ENCODE peak calls at places on chromosomes 2 and 18, in seven cellular contexts. One of them, this sample, is unnamed.

GRCh38 chr2:114929225-114929624 is 486.8 kb downstream of the DPP10 start:
- DNase-seq in AG04449: no peak
- DNase-seq in natural killer cell: no peak
- DNase-seq in CD8-positive, alpha-beta T cell: no peak
- DNase-seq in lower lobe of right lung: no peak
- DNase-seq in AG09309: no peak
- DNase-seq in HFFc6: no peak
- DNase-seq in this sample: no peak

GRCh38 chr18:3596324-3597158 is 146.6 kb downstream of the TGIF1 start:
- DNase-seq in AG04449: no peak
- DNase-seq in natural killer cell: peak
- DNase-seq in CD8-positive, alpha-beta T cell: no peak
- DNase-seq in lower lobe of right lung: peak
- DNase-seq in AG09309: no peak
- DNase-seq in HFFc6: no peak
- DNase-seq in this sample: no peak

GRCh38 chr18:28062446-28062845 is 114.5 kb downstream of the CDH2 start:
- DNase-seq in AG04449: no peak
- DNase-seq in natural killer cell: no peak
- DNase-seq in CD8-positive, alpha-beta T cell: no peak
- DNase-seq in lower lobe of right lung: no peak
- DNase-seq in AG09309: peak
- DNase-seq in HFFc6: no peak
- DNase-seq in this sample: no peak

GRCh38 chr2:69223759-69224494 is 163.1 kb downstream of the GFPT1 start:
- DNase-seq in AG04449: no peak
- DNase-seq in natural killer cell: no peak
- DNase-seq in CD8-positive, alpha-beta T cell: no peak
- DNase-seq in lower lobe of right lung: no peak
- DNase-seq in AG09309: no peak
- DNase-seq in HFFc6: no peak
- DNase-seq in this sample: no peak

GRCh38 chr2:207682557-207682956 is 28.9 kb upstream of the CCNYL1 start:
- DNase-seq in AG04449: no peak
- DNase-seq in natural killer cell: no peak
- DNase-seq in CD8-positive, alpha-beta T cell: no peak
- DNase-seq in lower lobe of right lung: no peak
- DNase-seq in AG09309: no peak
- DNase-seq in HFFc6: no peak
- DNase-seq in this sample: no peak

GRCh38 chr2:26649322-26649721 is 8.2 kb upstream of the CIB4 start:
- DNase-seq in AG04449: no peak
- DNase-seq in natural killer cell: no peak
- DNase-seq in CD8-positive, alpha-beta T cell: no peak
- DNase-seq in lower lobe of right lung: no peak
- DNase-seq in AG09309: peak
- DNase-seq in HFFc6: no peak
- DNase-seq in this sample: no peak

GRCh38 chr2:101697794-101698418 is 399 bp downstream of the MAP4K4 start:
- DNase-seq in AG04449: no peak
- DNase-seq in natural killer cell: peak
- DNase-seq in CD8-positive, alpha-beta T cell: peak
- DNase-seq in lower lobe of right lung: no peak
- DNase-seq in AG09309: no peak
- DNase-seq in HFFc6: no peak
- DNase-seq in this sample: no peak

GRCh38 chr2:30206461-30207430 is 24.6 kb upstream of the LBH start:
- DNase-seq in AG04449: no peak
- DNase-seq in natural killer cell: no peak
- DNase-seq in CD8-positive, alpha-beta T cell: no peak
- DNase-seq in lower lobe of right lung: no peak
- DNase-seq in AG09309: no peak
- DNase-seq in HFFc6: no peak
- DNase-seq in this sample: no peak

GRCh38 chr18:79502785-79503184 is 107.1 kb downstream of the NFATC1 start:
- DNase-seq in AG04449: no peak
- DNase-seq in natural killer cell: no peak
- DNase-seq in CD8-positive, alpha-beta T cell: no peak
- DNase-seq in lower lobe of right lung: no peak
- DNase-seq in AG09309: no peak
- DNase-seq in HFFc6: no peak
- DNase-seq in this sample: no peak

GRCh38 chr2:84919885-84920580 is 14.6 kb downstream of the TMSB10 start:
- DNase-seq in AG04449: peak
- DNase-seq in natural killer cell: no peak
- DNase-seq in CD8-positive, alpha-beta T cell: peak
- DNase-seq in lower lobe of right lung: no peak
- DNase-seq in AG09309: peak
- DNase-seq in HFFc6: peak
- DNase-seq in this sample: peak

GRCh38 chr2:28688784-28689183 is 62.8 kb upstream of the PPP1CB start:
- DNase-seq in AG04449: no peak
- DNase-seq in natural killer cell: no peak
- DNase-seq in CD8-positive, alpha-beta T cell: no peak
- DNase-seq in lower lobe of right lung: no peak
- DNase-seq in AG09309: no peak
- DNase-seq in HFFc6: no peak
- DNase-seq in this sample: no peak

GRCh38 chr18:44819944-44820510 is 139.3 kb downstream of the SETBP1 start:
- DNase-seq in AG04449: no peak
- DNase-seq in natural killer cell: no peak
- DNase-seq in CD8-positive, alpha-beta T cell: no peak
- DNase-seq in lower lobe of right lung: no peak
- DNase-seq in AG09309: no peak
- DNase-seq in HFFc6: no peak
- DNase-seq in this sample: no peak

GRCh38 chr2:88350641-88351601 is 101.6 kb downstream of the FOXI3 start:
- DNase-seq in AG04449: no peak
- DNase-seq in natural killer cell: peak
- DNase-seq in CD8-positive, alpha-beta T cell: peak
- DNase-seq in lower lobe of right lung: peak
- DNase-seq in AG09309: no peak
- DNase-seq in HFFc6: peak
- DNase-seq in this sample: no peak

GRCh38 chr2:168780671-168781071 is 21.8 kb upstream of the NOSTRIN start:
- DNase-seq in AG04449: no peak
- DNase-seq in natural killer cell: no peak
- DNase-seq in CD8-positive, alpha-beta T cell: no peak
- DNase-seq in lower lobe of right lung: no peak
- DNase-seq in AG09309: no peak
- DNase-seq in HFFc6: no peak
- DNase-seq in this sample: no peak

GRCh38 chr2:200352631-200353030 is 46.1 kb downstream of the SPATS2L start:
- DNase-seq in AG04449: no peak
- DNase-seq in natural killer cell: no peak
- DNase-seq in CD8-positive, alpha-beta T cell: no peak
- DNase-seq in lower lobe of right lung: no peak
- DNase-seq in AG09309: no peak
- DNase-seq in HFFc6: peak
- DNase-seq in this sample: no peak

GRCh38 chr2:189751080-189751658 is 11.4 kb downstream of the OSGEPL1 start:
- DNase-seq in AG04449: no peak
- DNase-seq in natural killer cell: no peak
- DNase-seq in CD8-positive, alpha-beta T cell: peak
- DNase-seq in lower lobe of right lung: no peak
- DNase-seq in AG09309: no peak
- DNase-seq in HFFc6: peak
- DNase-seq in this sample: no peak

GRCh38 chr2:227118353-227118752 is 45.7 kb downstream of the COL4A4 start:
- DNase-seq in AG04449: no peak
- DNase-seq in natural killer cell: no peak
- DNase-seq in CD8-positive, alpha-beta T cell: no peak
- DNase-seq in lower lobe of right lung: no peak
- DNase-seq in AG09309: no peak
- DNase-seq in HFFc6: no peak
- DNase-seq in this sample: no peak

GRCh38 chr2:105177008-105177407 is 64.5 kb upstream of the GPR45 start:
- DNase-seq in AG04449: no peak
- DNase-seq in natural killer cell: no peak
- DNase-seq in CD8-positive, alpha-beta T cell: no peak
- DNase-seq in lower lobe of right lung: no peak
- DNase-seq in AG09309: no peak
- DNase-seq in HFFc6: no peak
- DNase-seq in this sample: no peak

GRCh38 chr2:105181282-105181681 is 60.3 kb upstream of the GPR45 start:
- DNase-seq in AG04449: no peak
- DNase-seq in natural killer cell: no peak
- DNase-seq in CD8-positive, alpha-beta T cell: no peak
- DNase-seq in lower lobe of right lung: no peak
- DNase-seq in AG09309: no peak
- DNase-seq in HFFc6: no peak
- DNase-seq in this sample: no peak

GRCh38 chr2:105180491-105180972 is 61.0 kb upstream of the GPR45 start:
- DNase-seq in AG04449: no peak
- DNase-seq in natural killer cell: no peak
- DNase-seq in CD8-positive, alpha-beta T cell: no peak
- DNase-seq in lower lobe of right lung: no peak
- DNase-seq in AG09309: no peak
- DNase-seq in HFFc6: no peak
- DNase-seq in this sample: no peak

GRCh38 chr2:105177546-105178254 is 63.8 kb upstream of the GPR45 start:
- DNase-seq in AG04449: no peak
- DNase-seq in natural killer cell: no peak
- DNase-seq in CD8-positive, alpha-beta T cell: no peak
- DNase-seq in lower lobe of right lung: no peak
- DNase-seq in AG09309: no peak
- DNase-seq in HFFc6: no peak
- DNase-seq in this sample: no peak

GRCh38 chr2:105179469-105180372 is 61.8 kb upstream of the GPR45 start:
- DNase-seq in AG04449: no peak
- DNase-seq in natural killer cell: no peak
- DNase-seq in CD8-positive, alpha-beta T cell: no peak
- DNase-seq in lower lobe of right lung: peak
- DNase-seq in AG09309: peak
- DNase-seq in HFFc6: peak
- DNase-seq in this sample: peak
- TF ChIP-seq CTCF in AG04449: peak
- TF ChIP-seq CTCF in natural killer cell: no peak
- TF ChIP-seq CTCF in CD8-positive, alpha-beta T cell: no peak
- TF ChIP-seq CTCF in lower lobe of right lung: peak
- TF ChIP-seq CTCF in AG09309: peak
- TF ChIP-seq CTCF in HFFc6: peak
- TF ChIP-seq CTCF in this sample: peak

GRCh38 chr2:167334343-167334742 is 446.1 kb downstream of the XIRP2 start:
- DNase-seq in AG04449: no peak
- DNase-seq in natural killer cell: no peak
- DNase-seq in CD8-positive, alpha-beta T cell: no peak
- DNase-seq in lower lobe of right lung: no peak
- DNase-seq in AG09309: no peak
- DNase-seq in HFFc6: no peak
- DNase-seq in this sample: no peak

GRCh38 chr2:167333245-167333644 is 445.0 kb downstream of the XIRP2 start:
- DNase-seq in AG04449: no peak
- DNase-seq in natural killer cell: no peak
- DNase-seq in CD8-positive, alpha-beta T cell: no peak
- DNase-seq in lower lobe of right lung: no peak
- DNase-seq in AG09309: no peak
- DNase-seq in HFFc6: no peak
- DNase-seq in this sample: no peak

GRCh38 chr2:167332358-167332757 is 444.1 kb downstream of the XIRP2 start:
- DNase-seq in AG04449: no peak
- DNase-seq in natural killer cell: no peak
- DNase-seq in CD8-positive, alpha-beta T cell: no peak
- DNase-seq in lower lobe of right lung: no peak
- DNase-seq in AG09309: no peak
- DNase-seq in HFFc6: no peak
- DNase-seq in this sample: no peak

GRCh38 chr2:167335627-167336026 is 447.3 kb downstream of the XIRP2 start:
- DNase-seq in AG04449: no peak
- DNase-seq in natural killer cell: no peak
- DNase-seq in CD8-positive, alpha-beta T cell: no peak
- DNase-seq in lower lobe of right lung: no peak
- DNase-seq in AG09309: no peak
- DNase-seq in HFFc6: no peak
- DNase-seq in this sample: no peak

GRCh38 chr2:167331636-167332232 is 443.5 kb downstream of the XIRP2 start:
- DNase-seq in AG04449: no peak
- DNase-seq in natural killer cell: no peak
- DNase-seq in CD8-positive, alpha-beta T cell: no peak
- DNase-seq in lower lobe of right lung: no peak
- DNase-seq in AG09309: no peak
- DNase-seq in HFFc6: no peak
- DNase-seq in this sample: no peak
- TF ChIP-seq CTCF in AG04449: peak
- TF ChIP-seq CTCF in natural killer cell: no peak
- TF ChIP-seq CTCF in CD8-positive, alpha-beta T cell: no peak
- TF ChIP-seq CTCF in lower lobe of right lung: no peak
- TF ChIP-seq CTCF in AG09309: no peak
- TF ChIP-seq CTCF in HFFc6: no peak
- TF ChIP-seq CTCF in this sample: no peak

GRCh38 chr2:96977631-96978195 is 8.7 kb downstream of the FAM178B start:
- DNase-seq in AG04449: no peak
- DNase-seq in natural killer cell: no peak
- DNase-seq in CD8-positive, alpha-beta T cell: peak
- DNase-seq in lower lobe of right lung: no peak
- DNase-seq in AG09309: no peak
- DNase-seq in HFFc6: peak
- DNase-seq in this sample: no peak
- TF ChIP-seq CTCF in AG04449: no peak
- TF ChIP-seq CTCF in natural killer cell: no peak
- TF ChIP-seq CTCF in CD8-positive, alpha-beta T cell: no peak
- TF ChIP-seq CTCF in lower lobe of right lung: no peak
- TF ChIP-seq CTCF in AG09309: no peak
- TF ChIP-seq CTCF in HFFc6: no peak
- TF ChIP-seq CTCF in this sample: no peak

GRCh38 chr2:241730679-241731293 is 3.6 kb upstream of the D2HGDH start:
- DNase-seq in AG04449: no peak
- DNase-seq in natural killer cell: no peak
- DNase-seq in CD8-positive, alpha-beta T cell: no peak
- DNase-seq in lower lobe of right lung: no peak
- DNase-seq in AG09309: no peak
- DNase-seq in HFFc6: no peak
- DNase-seq in this sample: no peak

GRCh38 chr2:241736111-241736510 is 1.7 kb downstream of the D2HGDH start:
- DNase-seq in AG04449: no peak
- DNase-seq in natural killer cell: no peak
- DNase-seq in CD8-positive, alpha-beta T cell: no peak
- DNase-seq in lower lobe of right lung: no peak
- DNase-seq in AG09309: no peak
- DNase-seq in HFFc6: no peak
- DNase-seq in this sample: no peak

GRCh38 chr2:241734467-241735208 is at the start of gene D2HGDH:
- DNase-seq in AG04449: no peak
- DNase-seq in natural killer cell: peak
- DNase-seq in CD8-positive, alpha-beta T cell: peak
- DNase-seq in lower lobe of right lung: peak
- DNase-seq in AG09309: no peak
- DNase-seq in HFFc6: peak
- DNase-seq in this sample: peak

GRCh38 chr2:241733391-241734207 is 831 bp upstream of the D2HGDH start:
- DNase-seq in AG04449: no peak
- DNase-seq in natural killer cell: no peak
- DNase-seq in CD8-positive, alpha-beta T cell: peak
- DNase-seq in lower lobe of right lung: peak
- DNase-seq in AG09309: no peak
- DNase-seq in HFFc6: no peak
- DNase-seq in this sample: no peak

DNA sequence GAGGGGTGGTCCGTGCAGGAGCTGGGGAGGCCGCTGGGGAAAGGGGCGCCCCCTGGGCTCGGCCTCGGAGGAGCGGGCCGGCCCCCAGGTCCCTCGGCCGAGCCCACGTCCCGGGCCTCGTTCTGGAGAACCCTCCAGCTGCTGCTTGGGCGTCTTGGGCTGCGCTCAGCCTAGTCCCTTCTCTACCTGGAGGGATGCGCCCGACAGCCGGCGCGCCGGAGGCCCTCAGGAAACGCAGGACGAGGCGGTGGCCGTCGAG is 293 bp upstream of the D2HGDH start:
- DNase-seq in AG04449: no peak
- DNase-seq in natural killer cell: no peak
- DNase-seq in CD8-positive, alpha-beta T cell: no peak
- DNase-seq in lower lobe of right lung: no peak
- DNase-seq in AG09309: no peak
- DNase-seq in HFFc6: no peak
- DNase-seq in this sample: no peak
- TF ChIP-seq CTCF in AG04449: peak
- TF ChIP-seq CTCF in natural killer cell: no peak
- TF ChIP-seq CTCF in CD8-positive, alpha-beta T cell: no peak
- TF ChIP-seq CTCF in lower lobe of right lung: no peak
- TF ChIP-seq CTCF in AG09309: no peak
- TF ChIP-seq CTCF in HFFc6: peak
- TF ChIP-seq CTCF in this sample: no peak